ENCODE peak calls at places on chromosomes 3 and 15, in nine cellular contexts. L is GM23338, R is cardiac fibroblast, J is bronchial epithelial cell, W is nephron progenitor cell, Y is kidney, G is activated B cell treated with CpG ODN at 0.5 μM for 24 hours, E is kidney epithelial cell, P is upper lobe of right lung. H is an unnamed sample.

GRCh38 chr3:145681132-145681531 is 479.9 kb downstream of the PLOD2 start:
- DNase-seq in L (no peak), R (no peak), J (no peak), W (no peak), Y (no peak), G (no peak), E (no peak), P (no peak), H (no peak)

GRCh38 chr3:177589921-177590336 is 392.6 kb upstream of the TBL1XR1 start:
- DNase-seq in L (peak; percentile 17), R (peak; percentile 93), J (peak; percentile 99), W (peak; percentile 20), Y (no peak), G (no peak), E (peak; percentile 99), P (no peak), H (no peak)

GRCh38 chr15:22980189-22981136 is at the start of gene CYFIP1:
- DNase-seq in L (peak; percentile 84), R (peak; percentile 89), J (peak; percentile 77), W (peak; percentile 80), Y (peak; percentile 96), G (peak; percentile 22), E (peak; percentile 48), P (peak; percentile 95), H (peak; percentile 94)

GRCh38 chr15:82414536-82415191 is 15.0 kb upstream of the GOLGA6L9 start:
- DNase-seq in L (no peak), R (no peak), J (no peak), W (no peak), Y (no peak), G (no peak), E (no peak), P (no peak), H (no peak)

GRCh38 chr15:70643783-70644125 is 119.6 kb downstream of the UACA start:
- DNase-seq in L (no peak), R (peak; percentile 35), J (peak; percentile 30), W (no peak), Y (no peak), G (no peak), E (no peak), P (no peak), H (no peak)

GRCh38 chr3:188153949-188154757 is at the start of gene LPP:
- DNase-seq in L (peak; percentile 91), R (peak; percentile 81), J (peak; percentile 11), W (peak; percentile 81), Y (peak; percentile 94), G (peak; percentile 88), E (no peak), P (peak; percentile 95), H (peak; percentile 94)

GRCh38 chr3:136753112-136753939 is 1.1 kb upstream of the STAG1 start:
- DNase-seq in L (no peak), R (no peak), J (no peak), W (no peak), Y (no peak), G (no peak), E (no peak), P (no peak), H (no peak)

GRCh38 chr15:56249080-56249479 is 5.4 kb upstream of the RFX7 start:
- DNase-seq in L (peak; percentile 93), R (peak; percentile 75), J (peak; percentile 56), W (no peak), Y (no peak), G (no peak), E (peak; percentile 42), P (no peak), H (no peak)

GRCh38 chr3:194532591-194532990 is 45.8 kb upstream of the ATP13A3 start:
- DNase-seq in L (no peak), R (no peak), J (no peak), W (no peak), Y (no peak), G (no peak), E (no peak), P (no peak), H (no peak)

GRCh38 chr3:123803521-123803920 is 80.6 kb downstream of the MYLK start:
- DNase-seq in L (peak; percentile 64), R (no peak), J (no peak), W (no peak), Y (no peak), G (no peak), E (no peak), P (no peak), H (no peak)

GRCh38 chr15:70379134-70379533 is 281.4 kb upstream of the TLE3 start:
- DNase-seq in L (no peak), R (no peak), J (no peak), W (no peak), Y (no peak), G (peak; percentile 6), E (no peak), P (peak; percentile 39), H (no peak)

GRCh38 chr3:13650210-13651056 is 101.5 kb downstream of the FBLN2 start:
- DNase-seq in L (peak; percentile 90), R (peak; percentile 78), J (peak; percentile 31), W (peak; percentile 97), Y (peak; percentile 86), G (peak; percentile 78), E (no peak), P (peak; percentile 89), H (no peak)

GRCh38 chr3:61032991-61033390 is 218.3 kb downstream of the FHIT start:
- DNase-seq in L (no peak), R (no peak), J (no peak), W (no peak), Y (no peak), G (no peak), E (no peak), P (no peak), H (no peak)

GRCh38 chr3:9809615-9810356 is at the start of gene TTLL3:
- DNase-seq in L (peak; percentile 93), R (peak; percentile 72), J (peak; percentile 25), W (peak; percentile 86), Y (peak; percentile 93), G (peak; percentile 55), E (no peak), P (peak; percentile 91), H (no peak)

GRCh38 chr15:52790166-52790708 is at the start of gene ONECUT1:
- DNase-seq in L (peak; percentile 79), R (peak; percentile 46), J (no peak), W (peak; percentile 85), Y (peak; percentile 75), G (peak; percentile 74), E (no peak), P (no peak), H (no peak)

GRCh38 chr3:132535575-132536441 is 61.3 kb upstream of the ACKR4 start:
- DNase-seq in L (peak; percentile 83), R (peak; percentile 93), J (peak; percentile 68), W (peak; percentile 63), Y (no peak), G (peak; percentile 15), E (peak; percentile 37), P (no peak), H (no peak)

GRCh38 chr3:110126065-110126464 is 788.7 kb upstream of the DPPA4 start:
- DNase-seq in L (no peak), R (peak; percentile 21), J (peak; percentile 17), W (no peak), Y (no peak), G (no peak), E (no peak), P (peak; percentile 69), H (no peak)

GRCh38 chr15:101049856-101050646 is 130.9 kb downstream of the LRRK1 start:
- DNase-seq in L (no peak), R (no peak), J (no peak), W (no peak), Y (peak; percentile 58), G (peak; percentile 4), E (no peak), P (peak; percentile 55), H (peak; percentile 77)

DNA sequence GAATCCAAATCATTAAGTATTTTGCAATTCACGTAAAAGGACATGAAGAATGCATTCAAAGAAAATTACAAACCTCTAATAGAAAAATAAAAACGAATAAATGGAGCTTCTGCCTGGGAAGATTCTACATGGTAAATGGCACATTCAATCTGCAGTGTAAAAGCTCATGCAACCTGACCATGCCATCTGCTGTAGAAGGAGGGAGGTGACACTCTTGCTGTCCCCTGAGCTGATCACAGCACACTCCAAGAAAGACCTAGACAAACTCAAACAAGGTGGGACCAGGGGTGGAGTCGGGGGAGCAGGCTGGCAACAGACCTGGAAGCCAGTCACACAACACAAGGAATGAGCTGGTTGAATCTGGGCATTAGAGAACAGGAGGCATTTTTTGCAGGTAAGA is 101.8 kb downstream of the BDH1 start:
- DNase-seq in L (no peak), R (peak; percentile 31), J (peak; percentile 30), W (no peak), Y (no peak), G (no peak), E (no peak), P (peak; percentile 41), H (no peak)
- TF ChIP-seq CTCF in L (no peak), R (peak; percentile 22), J (peak; percentile 43), W (peak; percentile 13), Y (no peak), G (no peak), E (peak; percentile 25), P (no peak), H (peak; percentile 74)

GRCh38 chr3:72031581-72031980 is 246.6 kb upstream of the PROK2 start:
- DNase-seq in L (no peak), R (peak; percentile 53), J (peak; percentile 59), W (no peak), Y (no peak), G (no peak), E (no peak), P (no peak), H (no peak)
- TF ChIP-seq CTCF in L (no peak), R (peak; percentile 14), J (no peak), W (no peak), Y (no peak), G (no peak), E (no peak), P (no peak), H (no peak)

DNA sequence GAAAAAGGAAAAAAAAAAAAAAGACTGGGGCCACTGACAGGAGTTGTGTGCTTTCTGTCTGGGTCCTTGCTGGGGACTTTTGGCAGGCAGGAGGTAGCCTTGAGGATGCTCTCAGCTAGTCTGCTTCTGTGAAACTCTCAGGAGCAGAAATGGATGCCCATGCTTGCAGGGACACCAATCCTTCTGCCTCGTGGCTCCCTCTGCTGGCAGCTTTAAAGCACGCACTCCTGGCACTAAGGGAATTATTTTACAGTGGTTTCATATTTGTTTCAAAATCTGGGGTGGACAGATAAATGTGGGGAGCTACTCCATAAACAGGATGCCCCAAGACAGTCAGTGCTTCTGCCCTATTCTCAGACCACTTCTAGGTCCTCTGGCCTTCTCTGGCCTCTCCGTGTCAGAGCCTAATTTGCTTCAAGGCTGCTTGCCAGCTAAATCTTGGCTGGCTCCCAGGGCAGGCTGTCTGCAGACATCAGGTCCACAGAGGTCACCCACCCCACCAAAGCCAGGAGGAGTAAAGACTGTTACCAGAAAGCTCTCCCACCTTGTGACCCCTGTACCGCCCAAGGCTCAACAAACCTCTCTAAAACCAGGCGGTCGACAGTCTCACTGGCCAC is 17.1 kb downstream of the TRAIP start:
- DNase-seq in L (peak; percentile 89), R (peak; percentile 90), J (peak; percentile 63), W (peak; percentile 81), Y (peak; percentile 80), G (peak; percentile 65), E (peak; percentile 29), P (peak; percentile 86), H (no peak)
- TF ChIP-seq CTCF in L (peak; percentile 95), R (peak; percentile 90), J (peak; percentile 84), W (peak; percentile 84), Y (peak; percentile 90), G (peak; percentile 17), E (peak; percentile 82), P (peak; percentile 91), H (peak; percentile 94)

DNA sequence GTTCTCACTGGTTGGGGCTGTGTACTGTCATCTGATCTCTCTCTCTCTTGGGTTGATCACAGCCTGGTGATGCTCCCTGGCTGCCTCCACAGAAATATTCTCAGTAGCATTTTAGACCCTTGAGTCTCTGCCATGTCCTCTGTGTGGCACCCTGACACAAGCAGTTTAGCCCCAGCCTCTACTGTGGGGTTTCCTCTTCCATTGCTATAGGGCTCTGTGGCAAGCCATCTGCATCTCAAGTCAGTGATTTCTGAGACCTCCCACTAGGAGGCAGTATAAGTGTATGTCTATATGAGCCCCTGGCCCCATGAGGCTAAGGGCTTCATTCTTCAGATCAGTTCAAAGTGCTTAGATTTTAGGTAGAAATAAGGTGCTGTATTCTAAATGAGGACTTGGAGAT is 50.6 kb upstream of the PLAAT1 start:
- DNase-seq in L (peak; percentile 94), R (peak; percentile 11), J (peak; percentile 54), W (peak; percentile 23), Y (no peak), G (no peak), E (no peak), P (no peak), H (no peak)
- TF ChIP-seq CTCF in L (peak; percentile 90), R (no peak), J (peak; percentile 60), W (peak; percentile 45), Y (peak; percentile 18), G (no peak), E (peak; percentile 56), P (peak; percentile 38), H (peak; percentile 53)

H was measured in chondrocyte.